ENCODE peak calls at places on chromosome 10, in four cellular contexts. Q is upper lobe of left lung, K is ovary, X is vagina. B is an unnamed sample.

GRCh38 chr10:88032566-88032965 is 169.1 kb downstream of the PTEN start:
- DNase-seq in Q (no peak), K (no peak), X (no peak), B (no peak)

GRCh38 chr10:113576853-113577252 is 24.0 kb downstream of the HABP2 start:
- DNase-seq in Q (no peak), K (no peak), X (no peak), B (peak)

GRCh38 chr10:43389867-43390266 is 18.4 kb downstream of the FXYD4 start:
- DNase-seq in Q (no peak), K (no peak), X (no peak), B (peak)

GRCh38 chr10:102120987-102121738 is 995 bp upstream of the LDB1 start:
- DNase-seq in Q (peak), K (peak), X (no peak), B (peak)

GRCh38 chr10:124740374-124741280 is 3.6 kb downstream of the FAM53B start:
- DNase-seq in Q (peak), K (peak), X (no peak), B (peak)

GRCh38 chr10:5628798-5629788 is 37.3 kb downstream of the ASB13 start:
- DNase-seq in Q (no peak), K (no peak), X (no peak), B (no peak)

GRCh38 chr10:43176271-43176670 is 38.0 kb downstream of the CSGALNACT2 start:
- DNase-seq in Q (no peak), K (no peak), X (no peak), B (no peak)

GRCh38 chr10:103663802-103664201 is 170.3 kb downstream of the NEURL1 start:
- DNase-seq in Q (peak), K (no peak), X (no peak), B (no peak)

GRCh38 chr10:132681858-132682755 is 103.8 kb downstream of the NKX6-2 start:
- DNase-seq in Q (peak), K (no peak), X (no peak), B (no peak)

GRCh38 chr10:132701099-132701845 is 84.7 kb downstream of the NKX6-2 start:
- DNase-seq in Q (peak), K (no peak), X (no peak), B (no peak)

GRCh38 chr10:31171402-31172120 is 139.9 kb upstream of the ZNF438 start:
- DNase-seq in Q (no peak), K (no peak), X (no peak), B (no peak)

GRCh38 chr10:16105082-16105481 is 244.8 kb upstream of the MINDY3 start:
- DNase-seq in Q (no peak), K (no peak), X (no peak), B (no peak)

GRCh38 chr10:14810969-14811953 is 26.6 kb downstream of the CDNF start:
- DNase-seq in Q (no peak), K (no peak), X (no peak), B (no peak)

GRCh38 chr10:88831709-88832108 is 19.9 kb downstream of the ANKRD22 start:
- DNase-seq in Q (no peak), K (no peak), X (no peak), B (no peak)

GRCh38 chr10:130218181-130218641 is 82.0 kb downstream of the GLRX3 start:
- DNase-seq in Q (no peak), K (no peak), X (peak), B (no peak)

GRCh38 chr10:30510184-30510931 is 76.4 kb downstream of the MAP3K8 start:
- DNase-seq in Q (no peak), K (no peak), X (no peak), B (peak)

GRCh38 chr10:89738551-89739209 is 37.3 kb downstream of the KIF20B start:
- DNase-seq in Q (no peak), K (no peak), X (no peak), B (no peak)

GRCh38 chr10:48444861-48445841 is 138.7 kb downstream of the MAPK8 start:
- DNase-seq in Q (peak), K (peak), X (no peak), B (no peak)

GRCh38 chr10:89278034-89278535 is 23.8 kb upstream of the IFIT2 start:
- DNase-seq in Q (no peak), K (no peak), X (no peak), B (no peak)

GRCh38 chr10:104333037-104333727 is 5.1 kb downstream of the ITPRIP start:
- DNase-seq in Q (no peak), K (peak), X (no peak), B (peak)

GRCh38 chr10:111261066-111261465 is 184.2 kb downstream of the ADRA2A start:
- DNase-seq in Q (no peak), K (no peak), X (no peak), B (no peak)

GRCh38 chr10:4512557-4513286 is 313.3 kb upstream of the AKR1E2 start:
- DNase-seq in Q (no peak), K (no peak), X (no peak), B (peak)

GRCh38 chr10:73759512-73760115 is 15.4 kb downstream of the SEC24C start:
- DNase-seq in Q (no peak), K (no peak), X (no peak), B (no peak)

DNA sequence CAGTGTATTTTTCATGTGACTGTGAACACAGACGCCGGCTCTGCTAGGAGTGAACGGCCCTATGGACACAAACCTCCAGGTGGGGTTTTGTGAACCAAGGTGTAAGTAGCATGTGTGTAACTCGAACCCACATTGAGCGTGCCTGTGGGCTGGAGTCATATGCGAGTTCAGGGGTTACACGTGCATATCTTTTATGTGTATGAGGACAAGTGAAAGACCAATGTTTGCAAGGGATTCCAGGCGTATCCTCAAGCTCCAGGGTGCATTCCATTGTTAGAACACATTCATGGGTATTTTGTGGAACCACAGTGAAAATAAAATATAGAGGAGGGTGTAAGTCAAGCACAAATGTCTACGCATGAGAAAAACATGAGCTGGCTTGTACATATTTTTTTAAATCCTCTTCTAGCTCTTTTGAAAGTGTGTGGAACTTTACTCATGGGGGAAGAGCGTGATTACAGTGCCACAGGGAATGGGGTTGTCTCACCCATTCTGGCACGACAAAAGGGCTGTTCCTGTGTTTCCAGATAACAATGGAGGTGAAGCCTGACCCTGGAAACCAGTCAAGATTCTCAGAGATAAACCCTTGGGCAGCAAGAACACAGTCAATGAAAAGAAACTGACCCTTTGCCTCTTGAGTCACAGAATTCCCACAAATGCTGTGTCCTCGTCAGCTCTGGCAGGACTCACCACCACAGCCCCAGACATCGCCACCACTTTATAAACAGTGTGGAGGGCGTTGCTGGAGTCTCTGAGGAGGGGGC is 37.0 kb upstream of the GOT1 start:
- DNase-seq in Q (no peak), K (no peak), X (no peak), B (no peak)
- TF ChIP-seq POLR2A in Q (no peak), K (no peak), X (no peak), B (no peak)

DNA sequence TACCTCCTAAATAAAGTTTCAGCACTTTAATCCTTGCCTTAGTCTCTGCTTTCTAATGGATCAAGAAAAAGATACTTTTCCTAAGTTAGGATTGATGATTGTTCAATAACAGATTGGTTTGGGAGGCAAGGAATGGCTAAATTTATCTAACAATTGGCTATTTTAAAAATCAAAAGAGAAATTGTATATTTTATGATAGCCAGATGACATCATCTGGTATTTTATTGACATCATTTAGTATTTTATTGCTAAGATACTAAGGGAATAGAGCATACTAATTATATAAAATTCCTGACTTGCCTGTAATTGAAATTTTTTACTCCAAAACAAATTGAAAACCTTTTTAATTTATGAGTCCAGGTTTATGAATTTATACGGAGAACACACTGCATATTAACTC is 19.3 kb upstream of the FAM13C start:
- DNase-seq in Q (no peak), K (no peak), X (no peak), B (no peak)
- TF ChIP-seq POLR2A in Q (no peak), K (no peak), X (no peak), B (no peak)

DNA sequence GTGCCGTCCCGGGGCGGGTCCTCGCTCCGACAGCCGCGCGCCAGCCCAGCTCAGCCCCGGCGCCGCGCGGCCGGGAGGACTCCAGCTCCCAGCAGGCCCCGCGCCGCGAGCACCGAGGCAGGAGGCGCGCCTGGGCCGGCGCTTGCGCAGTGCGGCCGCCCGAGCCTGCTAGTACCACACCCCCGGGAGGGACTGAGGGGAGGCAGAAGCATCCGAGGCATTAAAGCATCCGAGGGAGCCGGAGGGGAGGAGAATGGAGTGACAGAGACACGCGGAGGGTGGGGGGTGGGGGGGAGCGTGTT is at the start of gene GRK5:
- DNase-seq in Q (peak), K (peak), X (no peak), B (peak)
- TF ChIP-seq POLR2A in Q (peak), K (peak), X (peak), B (no peak)

GRCh38 chr10:60735244-60735643 is 43.0 kb upstream of the CDK1 start:
- DNase-seq in Q (no peak), K (no peak), X (no peak), B (no peak)

GRCh38 chr10:60734226-60734625 is 44.1 kb upstream of the CDK1 start:
- DNase-seq in Q (no peak), K (no peak), X (no peak), B (no peak)

GRCh38 chr10:60733826-60734225 is 44.5 kb upstream of the CDK1 start:
- DNase-seq in Q (no peak), K (peak), X (no peak), B (no peak)

GRCh38 chr10:60732240-60733188 is 45.8 kb upstream of the CDK1 start:
- DNase-seq in Q (no peak), K (peak), X (no peak), B (no peak)

GRCh38 chr10:60733189-60733815 is 45.0 kb upstream of the CDK1 start:
- DNase-seq in Q (peak), K (peak), X (no peak), B (no peak)
- TF ChIP-seq POLR2A in Q (peak), K (no peak), X (no peak), B (no peak)

DNA sequence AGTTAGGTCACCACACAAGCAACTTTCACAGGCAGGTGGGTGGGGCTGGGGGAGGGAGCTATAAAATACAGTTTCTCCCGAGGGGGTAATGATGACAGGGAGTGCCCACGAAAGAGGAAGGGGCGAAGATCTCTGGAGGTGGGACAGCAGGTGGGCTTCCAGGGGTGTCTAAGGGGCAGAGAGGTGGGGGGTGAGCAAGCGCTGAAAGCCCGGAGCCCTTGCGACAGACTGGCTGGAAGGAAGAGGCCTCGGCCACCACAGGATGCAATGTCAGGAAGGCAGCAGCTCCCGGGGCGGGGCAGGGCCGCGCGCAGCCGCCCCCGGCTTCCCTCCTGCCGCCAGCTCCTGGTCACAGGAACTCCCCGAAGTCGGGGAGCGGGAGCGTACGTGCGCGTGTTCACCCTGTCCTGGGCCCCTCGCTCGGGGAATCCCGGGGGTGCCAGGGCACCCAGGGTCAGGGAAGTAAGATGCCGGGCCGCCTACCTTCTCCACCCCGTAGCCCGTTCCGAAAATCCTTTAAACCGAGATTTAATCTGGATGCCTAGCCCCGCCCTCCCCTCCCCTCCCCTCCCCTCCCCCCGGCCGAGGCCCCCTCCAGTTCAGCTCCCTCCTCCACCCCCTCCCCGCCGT is 105.2 kb upstream of the PPIF start:
- DNase-seq in Q (peak), K (peak), X (no peak), B (no peak)
- TF ChIP-seq POLR2A in Q (no peak), K (no peak), X (peak), B (no peak)

DNA sequence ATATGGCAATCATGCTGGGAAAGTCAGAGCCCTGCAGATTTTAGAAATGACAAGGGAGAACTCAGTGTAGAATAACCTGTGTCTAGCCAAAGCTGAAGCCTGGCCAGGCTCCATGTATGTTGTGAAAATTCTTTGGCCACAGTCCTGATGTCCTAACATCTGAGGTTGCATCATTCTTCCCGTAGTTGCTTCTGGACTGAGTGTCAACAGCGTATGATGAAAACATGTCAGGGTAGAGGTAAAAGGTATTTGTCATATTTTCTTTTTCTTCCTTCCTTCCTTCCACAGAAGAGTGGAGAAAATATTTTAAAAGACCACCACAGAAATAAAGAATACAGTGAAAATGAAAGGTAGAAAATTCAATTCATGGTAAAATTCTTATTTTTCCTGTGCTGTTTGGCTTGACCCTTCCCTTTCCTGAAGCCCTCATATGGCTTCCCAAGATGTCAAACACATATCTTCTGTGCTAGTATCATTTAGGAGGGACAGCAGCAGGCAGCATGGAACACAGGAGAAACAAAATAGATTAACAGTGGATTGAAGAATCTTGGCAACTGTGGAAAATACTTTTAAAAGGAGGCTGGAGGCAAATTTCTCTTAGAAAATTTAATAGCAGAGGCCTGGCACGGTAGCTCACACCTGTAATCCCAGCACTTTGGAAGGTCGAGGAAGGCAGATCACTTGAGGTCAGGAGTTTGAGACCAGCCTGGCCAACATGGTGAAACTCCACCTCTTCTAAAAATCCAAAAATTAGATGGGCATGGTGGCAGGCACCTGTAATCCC is 18.9 kb upstream of the NRBF2 start:
- DNase-seq in Q (no peak), K (peak), X (no peak), B (peak)
- TF ChIP-seq POLR2A in Q (no peak), K (no peak), X (no peak), B (no peak)

DNA sequence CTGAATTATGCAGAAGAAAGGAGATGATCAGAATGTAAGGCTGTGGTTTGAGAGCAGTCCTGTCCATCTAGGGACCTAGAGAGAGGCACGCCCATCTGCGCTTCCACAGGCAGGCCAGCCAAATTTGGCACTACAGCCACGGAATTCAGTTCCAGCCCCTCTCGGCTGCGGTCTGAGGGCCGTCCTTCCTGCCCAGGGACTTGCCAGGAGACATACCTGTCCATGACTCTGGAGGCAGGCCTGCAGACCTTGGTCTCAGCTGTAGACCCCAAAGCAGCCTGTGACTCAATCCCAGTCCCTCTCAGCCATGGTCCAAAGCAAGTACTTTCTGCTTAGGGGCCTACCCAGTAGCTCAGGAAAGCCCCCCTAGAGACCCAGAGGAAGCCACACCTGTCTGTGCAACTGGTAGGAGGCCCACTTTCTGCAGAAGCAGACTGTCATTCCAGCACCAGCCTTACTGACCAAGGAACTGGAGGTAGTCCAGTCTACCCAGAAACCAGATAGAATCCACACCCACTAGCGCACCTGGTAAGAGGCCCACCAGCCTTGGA is 720.9 kb downstream of the PARD3 start:
- DNase-seq in Q (no peak), K (no peak), X (peak), B (no peak)
- TF ChIP-seq POLR2A in Q (no peak), K (no peak), X (no peak), B (no peak)

GRCh38 chr10:34649385-34649784 is 165.7 kb downstream of the PARD3 start:
- DNase-seq in Q (no peak), K (no peak), X (no peak), B (no peak)
- TF ChIP-seq POLR2A in Q (no peak), K (no peak), X (no peak), B (no peak)

B was measured in erythroblast.